ENCODE peak calls at places on chromosomes 11 and 22, in six cellular contexts. One of them, this sample, is unnamed.

GRCh38 chr11:1483445-1483961 is 3.1 kb downstream of the MOB2 start:
- DNase-seq in A549: no peak
- DNase-seq in coronary artery: peak
- DNase-seq in tibial artery: peak
- DNase-seq in GM12865: no peak
- DNase-seq in neural progenitor cell: no peak
- DNase-seq in this sample: no peak

GRCh38 chr22:46905415-46905814 is 143.0 kb downstream of the TBC1D22A start:
- DNase-seq in neural progenitor cell: no peak
- DNase-seq in tibial artery: no peak
- DNase-seq in GM12865: no peak
- DNase-seq in coronary artery: no peak
- DNase-seq in A549: no peak
- DNase-seq in this sample: no peak

GRCh38 chr11:62682518-62682917 is 3.6 kb upstream of the UBXN1 start:
- DNase-seq in coronary artery: no peak
- DNase-seq in neural progenitor cell: no peak
- DNase-seq in GM12865: no peak
- DNase-seq in A549: no peak
- DNase-seq in tibial artery: no peak
- DNase-seq in this sample: no peak

GRCh38 chr22:28547132-28547842 is 132.4 kb downstream of the TTC28 start:
- DNase-seq in tibial artery: no peak
- DNase-seq in coronary artery: no peak
- DNase-seq in A549: peak
- DNase-seq in neural progenitor cell: no peak
- DNase-seq in GM12865: no peak
- DNase-seq in this sample: no peak

GRCh38 chr11:962743-963142 is 37.1 kb downstream of the AP2A2 start:
- DNase-seq in A549: no peak
- DNase-seq in neural progenitor cell: no peak
- DNase-seq in coronary artery: no peak
- DNase-seq in tibial artery: no peak
- DNase-seq in GM12865: no peak
- DNase-seq in this sample: no peak

GRCh38 chr11:120599816-120600420 is 88.4 kb downstream of the GRIK4 start:
- DNase-seq in GM12865: no peak
- DNase-seq in A549: no peak
- DNase-seq in coronary artery: no peak
- DNase-seq in neural progenitor cell: no peak
- DNase-seq in tibial artery: no peak
- DNase-seq in this sample: peak

GRCh38 chr11:118004543-118005223 is 18.5 kb downstream of the IL10RA start:
- DNase-seq in tibial artery: no peak
- DNase-seq in neural progenitor cell: no peak
- DNase-seq in GM12865: no peak
- DNase-seq in coronary artery: no peak
- DNase-seq in A549: no peak
- DNase-seq in this sample: no peak

GRCh38 chr11:117395476-117395875 is 67.8 kb downstream of the CEP164 start:
- DNase-seq in GM12865: no peak
- DNase-seq in A549: no peak
- DNase-seq in tibial artery: peak
- DNase-seq in coronary artery: no peak
- DNase-seq in neural progenitor cell: no peak
- DNase-seq in this sample: no peak

GRCh38 chr22:18057568-18058209 is 20.1 kb upstream of the PEX26 start:
- DNase-seq in A549: peak
- DNase-seq in neural progenitor cell: no peak
- DNase-seq in GM12865: peak
- DNase-seq in tibial artery: peak
- DNase-seq in coronary artery: peak
- DNase-seq in this sample: no peak

GRCh38 chr11:69411257-69411924 is 70.1 kb upstream of the LINC01488 start:
- DNase-seq in tibial artery: no peak
- DNase-seq in neural progenitor cell: no peak
- DNase-seq in GM12865: no peak
- DNase-seq in A549: no peak
- DNase-seq in coronary artery: no peak
- DNase-seq in this sample: no peak

GRCh38 chr11:65003282-65003681 is 6.5 kb upstream of the BATF2 start:
- DNase-seq in neural progenitor cell: peak
- DNase-seq in GM12865: no peak
- DNase-seq in tibial artery: no peak
- DNase-seq in A549: no peak
- DNase-seq in coronary artery: no peak
- DNase-seq in this sample: peak

GRCh38 chr11:86499723-86500129 is 125.0 kb downstream of the CCDC81 start:
- DNase-seq in neural progenitor cell: no peak
- DNase-seq in GM12865: no peak
- DNase-seq in coronary artery: no peak
- DNase-seq in tibial artery: no peak
- DNase-seq in A549: peak
- DNase-seq in this sample: no peak

GRCh38 chr22:38062782-38063181 is 5.6 kb downstream of the PICK1 start:
- DNase-seq in A549: no peak
- DNase-seq in tibial artery: no peak
- DNase-seq in GM12865: no peak
- DNase-seq in neural progenitor cell: no peak
- DNase-seq in coronary artery: no peak
- DNase-seq in this sample: no peak

GRCh38 chr11:130522284-130522961 is 74.0 kb downstream of the ADAMTS15 start:
- DNase-seq in A549: peak
- DNase-seq in neural progenitor cell: peak
- DNase-seq in tibial artery: peak
- DNase-seq in coronary artery: peak
- DNase-seq in GM12865: no peak
- DNase-seq in this sample: peak

GRCh38 chr11:70485326-70486025 is 87.1 kb downstream of the CTTN start:
- DNase-seq in A549: no peak
- DNase-seq in tibial artery: no peak
- DNase-seq in neural progenitor cell: no peak
- DNase-seq in GM12865: no peak
- DNase-seq in coronary artery: no peak
- DNase-seq in this sample: no peak

GRCh38 chr11:119446871-119447663 is 24.1 kb upstream of the THY1 start:
- DNase-seq in neural progenitor cell: no peak
- DNase-seq in coronary artery: no peak
- DNase-seq in A549: no peak
- DNase-seq in tibial artery: no peak
- DNase-seq in GM12865: no peak
- DNase-seq in this sample: no peak

GRCh38 chr22:33577862-33578411 is 342.3 kb downstream of the LARGE1 start:
- DNase-seq in neural progenitor cell: no peak
- DNase-seq in A549: peak
- DNase-seq in GM12865: no peak
- DNase-seq in tibial artery: no peak
- DNase-seq in coronary artery: no peak
- DNase-seq in this sample: no peak

GRCh38 chr22:33582822-33583400 is 337.4 kb downstream of the LARGE1 start:
- DNase-seq in GM12865: no peak
- DNase-seq in neural progenitor cell: no peak
- DNase-seq in A549: no peak
- DNase-seq in coronary artery: no peak
- DNase-seq in tibial artery: no peak
- DNase-seq in this sample: no peak

GRCh38 chr22:33578752-33579151 is 341.5 kb downstream of the LARGE1 start:
- DNase-seq in neural progenitor cell: no peak
- DNase-seq in A549: no peak
- DNase-seq in tibial artery: no peak
- DNase-seq in GM12865: no peak
- DNase-seq in coronary artery: no peak
- DNase-seq in this sample: no peak

GRCh38 chr22:33576205-33576604 is 344.1 kb downstream of the LARGE1 start:
- DNase-seq in GM12865: no peak
- DNase-seq in neural progenitor cell: no peak
- DNase-seq in tibial artery: no peak
- DNase-seq in A549: no peak
- DNase-seq in coronary artery: no peak
- DNase-seq in this sample: no peak

GRCh38 chr22:33579448-33580093 is 340.7 kb downstream of the LARGE1 start:
- DNase-seq in neural progenitor cell: peak
- DNase-seq in coronary artery: no peak
- DNase-seq in A549: peak
- DNase-seq in tibial artery: no peak
- DNase-seq in GM12865: peak
- DNase-seq in this sample: peak
- TF ChIP-seq CTCF in neural progenitor cell: peak
- TF ChIP-seq CTCF in coronary artery: peak
- TF ChIP-seq CTCF in A549: peak
- TF ChIP-seq CTCF in tibial artery: peak
- TF ChIP-seq CTCF in GM12865: peak
- TF ChIP-seq CTCF in this sample: peak

GRCh38 chr11:67389477-67389876 is 2.3 kb upstream of the RAD9A start:
- DNase-seq in coronary artery: no peak
- DNase-seq in GM12865: peak
- DNase-seq in neural progenitor cell: peak
- DNase-seq in tibial artery: no peak
- DNase-seq in A549: peak
- DNase-seq in this sample: peak
- TF ChIP-seq CTCF in coronary artery: peak
- TF ChIP-seq CTCF in GM12865: peak
- TF ChIP-seq CTCF in neural progenitor cell: peak
- TF ChIP-seq CTCF in tibial artery: peak
- TF ChIP-seq CTCF in A549: peak
- TF ChIP-seq CTCF in this sample: peak

GRCh38 chr22:19679476-19680099 is 34.7 kb upstream of the SEPTIN5 start:
- DNase-seq in tibial artery: no peak
- DNase-seq in GM12865: peak
- DNase-seq in neural progenitor cell: peak
- DNase-seq in A549: no peak
- DNase-seq in coronary artery: no peak
- DNase-seq in this sample: peak
- TF ChIP-seq CTCF in tibial artery: peak
- TF ChIP-seq CTCF in GM12865: peak
- TF ChIP-seq CTCF in neural progenitor cell: peak
- TF ChIP-seq CTCF in A549: peak
- TF ChIP-seq CTCF in coronary artery: peak
- TF ChIP-seq CTCF in this sample: peak

DNA sequence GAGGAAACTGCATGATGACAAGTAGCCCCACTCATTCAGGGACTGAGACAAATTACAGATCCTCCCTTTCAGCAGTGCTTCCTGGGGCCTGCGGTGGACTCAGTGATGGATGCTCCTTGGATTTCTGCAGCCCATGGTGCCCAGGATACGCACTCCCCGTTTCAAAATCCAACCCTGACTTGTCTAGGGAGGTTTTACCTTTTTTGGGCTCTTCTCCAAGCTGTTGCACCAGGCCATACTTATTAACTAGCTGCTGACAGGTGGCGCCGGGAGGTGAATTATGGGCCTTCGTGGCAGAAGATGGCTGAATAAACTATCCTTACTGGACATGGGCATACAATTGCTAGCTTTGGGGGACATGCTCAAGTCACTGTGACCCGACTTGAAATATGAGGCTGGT is 324.2 kb upstream of the SYN3 start:
- DNase-seq in GM12865: no peak
- DNase-seq in tibial artery: no peak
- DNase-seq in A549: peak
- DNase-seq in neural progenitor cell: no peak
- DNase-seq in coronary artery: no peak
- DNase-seq in this sample: no peak
- TF ChIP-seq CTCF in GM12865: no peak
- TF ChIP-seq CTCF in tibial artery: no peak
- TF ChIP-seq CTCF in A549: no peak
- TF ChIP-seq CTCF in neural progenitor cell: no peak
- TF ChIP-seq CTCF in coronary artery: no peak
- TF ChIP-seq CTCF in this sample: no peak

GRCh38 chr11:40421187-40421586 is 1038.3 kb downstream of the LRRC4C start:
- DNase-seq in coronary artery: no peak
- DNase-seq in neural progenitor cell: no peak
- DNase-seq in tibial artery: no peak
- DNase-seq in A549: no peak
- DNase-seq in GM12865: no peak
- DNase-seq in this sample: no peak

GRCh38 chr11:40425168-40425567 is 1034.3 kb downstream of the LRRC4C start:
- DNase-seq in GM12865: no peak
- DNase-seq in neural progenitor cell: no peak
- DNase-seq in A549: no peak
- DNase-seq in coronary artery: no peak
- DNase-seq in tibial artery: no peak
- DNase-seq in this sample: no peak
- TF ChIP-seq CTCF in GM12865: no peak
- TF ChIP-seq CTCF in neural progenitor cell: peak
- TF ChIP-seq CTCF in A549: no peak
- TF ChIP-seq CTCF in coronary artery: no peak
- TF ChIP-seq CTCF in tibial artery: no peak
- TF ChIP-seq CTCF in this sample: no peak

GRCh38 chr11:35586216-35586615 is 32.0 kb upstream of the FJX1 start:
- DNase-seq in tibial artery: no peak
- DNase-seq in coronary artery: no peak
- DNase-seq in A549: no peak
- DNase-seq in neural progenitor cell: no peak
- DNase-seq in GM12865: no peak
- DNase-seq in this sample: no peak
- TF ChIP-seq CTCF in tibial artery: no peak
- TF ChIP-seq CTCF in coronary artery: no peak
- TF ChIP-seq CTCF in A549: no peak
- TF ChIP-seq CTCF in neural progenitor cell: no peak
- TF ChIP-seq CTCF in GM12865: no peak
- TF ChIP-seq CTCF in this sample: no peak

GRCh38 chr11:6673523-6673922 is 9.6 kb downstream of the MRPL17 start:
- DNase-seq in A549: no peak
- DNase-seq in GM12865: no peak
- DNase-seq in tibial artery: no peak
- DNase-seq in neural progenitor cell: no peak
- DNase-seq in coronary artery: no peak
- DNase-seq in this sample: no peak

GRCh38 chr11:6672006-6672405 is 11.1 kb downstream of the MRPL17 start:
- DNase-seq in tibial artery: no peak
- DNase-seq in coronary artery: no peak
- DNase-seq in GM12865: no peak
- DNase-seq in neural progenitor cell: no peak
- DNase-seq in A549: no peak
- DNase-seq in this sample: no peak

GRCh38 chr11:6674198-6674597 is 8.9 kb downstream of the MRPL17 start:
- DNase-seq in neural progenitor cell: no peak
- DNase-seq in coronary artery: no peak
- DNase-seq in tibial artery: no peak
- DNase-seq in A549: no peak
- DNase-seq in GM12865: no peak
- DNase-seq in this sample: no peak

GRCh38 chr11:6677018-6677417 is 6.1 kb downstream of the MRPL17 start:
- DNase-seq in tibial artery: no peak
- DNase-seq in A549: no peak
- DNase-seq in coronary artery: no peak
- DNase-seq in GM12865: no peak
- DNase-seq in neural progenitor cell: no peak
- DNase-seq in this sample: no peak

DNA sequence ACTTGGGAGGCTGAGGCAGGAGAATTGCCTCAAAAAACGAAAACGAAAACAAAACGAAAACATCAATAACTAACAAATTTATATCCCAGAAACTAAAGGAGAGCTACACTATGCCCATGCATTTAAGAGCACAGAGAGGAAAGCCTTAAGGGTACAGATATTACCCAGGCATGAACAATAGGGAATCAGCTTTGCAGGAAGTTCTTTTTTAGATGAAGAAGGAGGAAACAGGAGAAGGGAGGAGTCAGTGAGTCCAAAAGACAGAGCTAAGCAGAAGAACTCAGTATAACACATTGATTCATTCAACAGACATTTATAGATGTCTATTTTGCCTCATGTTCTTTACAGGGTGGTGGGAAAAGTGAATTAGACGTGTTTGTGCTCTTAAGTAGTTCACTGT is 8.3 kb downstream of the MRPL17 start:
- DNase-seq in tibial artery: no peak
- DNase-seq in GM12865: no peak
- DNase-seq in neural progenitor cell: no peak
- DNase-seq in coronary artery: no peak
- DNase-seq in A549: no peak
- DNase-seq in this sample: no peak
- TF ChIP-seq CTCF in tibial artery: no peak
- TF ChIP-seq CTCF in GM12865: no peak
- TF ChIP-seq CTCF in neural progenitor cell: no peak
- TF ChIP-seq CTCF in coronary artery: no peak
- TF ChIP-seq CTCF in A549: no peak
- TF ChIP-seq CTCF in this sample: no peak